ENCODE peak calls at places on chromosome 2, in eight cellular contexts. One of them, this sample, is unnamed.

GRCh38 chr2:42261531-42262195 is 92.5 kb downstream of the EML4 start:
- DNase-seq in MCF 10A: no peak
- DNase-seq in A549: no peak
- DNase-seq in activated gamma-delta T cell treated with Interleukin-2 at 50 U/mL for 16 hours: no peak
- DNase-seq in dorsolateral prefrontal cortex: no peak
- DNase-seq in cardiac fibroblast: no peak
- DNase-seq in left lung: no peak
- DNase-seq in NCI-H748 treated with DMSO at 0.1 percent for 48 hours: no peak
- DNase-seq in this sample: no peak

GRCh38 chr2:229686122-229686919 is 28.0 kb downstream of the DNER start:
- DNase-seq in MCF 10A: no peak
- DNase-seq in A549: no peak
- DNase-seq in activated gamma-delta T cell treated with Interleukin-2 at 50 U/mL for 16 hours: no peak
- DNase-seq in dorsolateral prefrontal cortex: no peak
- DNase-seq in cardiac fibroblast: no peak
- DNase-seq in left lung: no peak
- DNase-seq in NCI-H748 treated with DMSO at 0.1 percent for 48 hours: peak; percentile 42
- DNase-seq in this sample: no peak

GRCh38 chr2:234451852-234452625 is 44.8 kb downstream of the ARL4C start:
- DNase-seq in MCF 10A: no peak
- DNase-seq in A549: peak; percentile 34
- DNase-seq in activated gamma-delta T cell treated with Interleukin-2 at 50 U/mL for 16 hours: no peak
- DNase-seq in dorsolateral prefrontal cortex: no peak
- DNase-seq in cardiac fibroblast: peak; percentile 91
- DNase-seq in left lung: no peak
- DNase-seq in NCI-H748 treated with DMSO at 0.1 percent for 48 hours: no peak
- DNase-seq in this sample: no peak

GRCh38 chr2:189149981-189150380 is 29.6 kb downstream of the COL5A2 start:
- DNase-seq in MCF 10A: peak; percentile 13
- DNase-seq in A549: no peak
- DNase-seq in activated gamma-delta T cell treated with Interleukin-2 at 50 U/mL for 16 hours: no peak
- DNase-seq in dorsolateral prefrontal cortex: no peak
- DNase-seq in cardiac fibroblast: peak; percentile 68
- DNase-seq in left lung: no peak
- DNase-seq in NCI-H748 treated with DMSO at 0.1 percent for 48 hours: no peak
- DNase-seq in this sample: no peak

GRCh38 chr2:65232636-65233035 is 5.0 kb downstream of the ACTR2 start:
- DNase-seq in MCF 10A: peak; percentile 46
- DNase-seq in A549: no peak
- DNase-seq in activated gamma-delta T cell treated with Interleukin-2 at 50 U/mL for 16 hours: no peak
- DNase-seq in dorsolateral prefrontal cortex: no peak
- DNase-seq in cardiac fibroblast: peak; percentile 27
- DNase-seq in left lung: no peak
- DNase-seq in NCI-H748 treated with DMSO at 0.1 percent for 48 hours: no peak
- DNase-seq in this sample: peak; percentile 65

GRCh38 chr2:101821828-101822458 is 124.4 kb downstream of the MAP4K4 start:
- DNase-seq in MCF 10A: no peak
- DNase-seq in A549: no peak
- DNase-seq in activated gamma-delta T cell treated with Interleukin-2 at 50 U/mL for 16 hours: no peak
- DNase-seq in dorsolateral prefrontal cortex: no peak
- DNase-seq in cardiac fibroblast: no peak
- DNase-seq in left lung: no peak
- DNase-seq in NCI-H748 treated with DMSO at 0.1 percent for 48 hours: no peak
- DNase-seq in this sample: no peak

GRCh38 chr2:225104971-225105370 is 62.7 kb upstream of the DOCK10 start:
- DNase-seq in MCF 10A: no peak
- DNase-seq in A549: no peak
- DNase-seq in activated gamma-delta T cell treated with Interleukin-2 at 50 U/mL for 16 hours: no peak
- DNase-seq in dorsolateral prefrontal cortex: no peak
- DNase-seq in cardiac fibroblast: no peak
- DNase-seq in left lung: no peak
- DNase-seq in NCI-H748 treated with DMSO at 0.1 percent for 48 hours: no peak
- DNase-seq in this sample: no peak

GRCh38 chr2:239296020-239296932 is 104.5 kb downstream of the HDAC4 start:
- DNase-seq in MCF 10A: no peak
- DNase-seq in A549: no peak
- DNase-seq in activated gamma-delta T cell treated with Interleukin-2 at 50 U/mL for 16 hours: no peak
- DNase-seq in dorsolateral prefrontal cortex: peak; percentile 57
- DNase-seq in cardiac fibroblast: no peak
- DNase-seq in left lung: peak; percentile 24
- DNase-seq in NCI-H748 treated with DMSO at 0.1 percent for 48 hours: no peak
- DNase-seq in this sample: no peak

GRCh38 chr2:2173633-2174032 is 157.4 kb downstream of the MYT1L start:
- DNase-seq in MCF 10A: no peak
- DNase-seq in A549: no peak
- DNase-seq in activated gamma-delta T cell treated with Interleukin-2 at 50 U/mL for 16 hours: no peak
- DNase-seq in dorsolateral prefrontal cortex: no peak
- DNase-seq in cardiac fibroblast: no peak
- DNase-seq in left lung: no peak
- DNase-seq in NCI-H748 treated with DMSO at 0.1 percent for 48 hours: no peak
- DNase-seq in this sample: no peak

This sample was measured in SJSA1.